ENCODE peak calls at places on chromosomes 16 and 17, in four cellular contexts. One of them, this sample, is unnamed.

GRCh38 chr17:3888343-3889171 is 4.3 kb downstream of the CAMKK1 start:
- DNase-seq in hepatocyte: peak; percentile 72
- DNase-seq in GM23248: peak; percentile 99
- DNase-seq in MM.1S: no peak
- DNase-seq in this sample: no peak

GRCh38 chr17:68238894-68239293 is 8.9 kb upstream of the AMZ2 start:
- DNase-seq in hepatocyte: no peak
- DNase-seq in GM23248: no peak
- DNase-seq in MM.1S: peak; percentile 38
- DNase-seq in this sample: peak; percentile 66

GRCh38 chr17:46794318-46794717 is 24.2 kb downstream of the WNT3 start:
- DNase-seq in hepatocyte: no peak
- DNase-seq in GM23248: no peak
- DNase-seq in MM.1S: no peak
- DNase-seq in this sample: no peak

GRCh38 chr16:14007460-14007859 is 63.7 kb upstream of the MRTFB start:
- DNase-seq in hepatocyte: no peak
- DNase-seq in GM23248: peak; percentile 83
- DNase-seq in MM.1S: no peak
- DNase-seq in this sample: no peak

GRCh38 chr16:82631701-82632685 is 5.2 kb downstream of the CDH13 start:
- DNase-seq in hepatocyte: no peak
- DNase-seq in GM23248: no peak
- DNase-seq in MM.1S: no peak
- DNase-seq in this sample: peak; percentile 74

GRCh38 chr16:9297437-9298113 is 206.1 kb downstream of the HAPSTR1 start:
- DNase-seq in hepatocyte: peak; percentile 56
- DNase-seq in GM23248: peak; percentile 29
- DNase-seq in MM.1S: peak; percentile 29
- DNase-seq in this sample: peak; percentile 43

GRCh38 chr17:7493941-7494340 is 9.8 kb downstream of the POLR2A start:
- DNase-seq in hepatocyte: no peak
- DNase-seq in GM23248: no peak
- DNase-seq in MM.1S: no peak
- DNase-seq in this sample: no peak

GRCh38 chr17:77245162-77245926 is 104.6 kb downstream of the SEC14L1 start:
- DNase-seq in hepatocyte: no peak
- DNase-seq in GM23248: no peak
- DNase-seq in MM.1S: peak; percentile 89
- DNase-seq in this sample: no peak

GRCh38 chr17:44915321-44915726 is at the start of gene GFAP:
- DNase-seq in hepatocyte: peak; percentile 4
- DNase-seq in GM23248: no peak
- DNase-seq in MM.1S: no peak
- DNase-seq in this sample: no peak

GRCh38 chr17:71625330-71625729 is 495.5 kb upstream of the SOX9 start:
- DNase-seq in hepatocyte: no peak
- DNase-seq in GM23248: no peak
- DNase-seq in MM.1S: no peak
- DNase-seq in this sample: no peak

GRCh38 chr17:80639658-80640057 is 95.0 kb downstream of the RPTOR start:
- DNase-seq in hepatocyte: no peak
- DNase-seq in GM23248: no peak
- DNase-seq in MM.1S: no peak
- DNase-seq in this sample: peak; percentile 59

GRCh38 chr16:66918803-66919568 is at the start of gene CDH16:
- DNase-seq in hepatocyte: peak; percentile 53
- DNase-seq in GM23248: no peak
- DNase-seq in MM.1S: no peak
- DNase-seq in this sample: no peak

GRCh38 chr17:74417178-74418045 is 14.5 kb upstream of the GPRC5C start:
- DNase-seq in hepatocyte: peak; percentile 68
- DNase-seq in GM23248: peak; percentile 88
- DNase-seq in MM.1S: no peak
- DNase-seq in this sample: peak; percentile 55

GRCh38 chr16:4082474-4083044 is 33.7 kb downstream of the ADCY9 start:
- DNase-seq in hepatocyte: no peak
- DNase-seq in GM23248: no peak
- DNase-seq in MM.1S: no peak
- DNase-seq in this sample: no peak

GRCh38 chr16:78444-79145 is 570 bp downstream of the MPG start:
- DNase-seq in hepatocyte: peak; percentile 67
- DNase-seq in GM23248: peak; percentile 85
- DNase-seq in MM.1S: peak; percentile 26
- DNase-seq in this sample: peak; percentile 56

DNA sequence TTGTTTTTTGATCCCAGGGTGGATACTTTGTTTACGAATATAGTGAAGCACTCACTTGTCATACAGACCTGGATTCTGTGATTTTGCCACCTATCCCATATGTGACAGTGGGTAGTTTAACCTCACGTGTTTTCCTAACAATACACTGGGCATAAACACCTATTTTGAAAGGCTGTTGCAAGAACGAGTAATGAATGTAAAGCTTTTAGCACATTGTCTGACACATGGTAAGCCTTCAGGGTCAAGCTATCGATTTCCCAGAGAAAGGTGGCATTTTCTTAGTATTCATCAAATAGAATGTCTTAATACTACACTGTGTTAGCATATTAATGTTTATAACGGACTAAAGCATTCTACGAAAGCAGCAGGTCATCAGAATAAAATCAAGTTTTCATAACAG is 1.9 kb downstream of the CHTF8 start:
- DNase-seq in hepatocyte: no peak
- DNase-seq in GM23248: no peak
- DNase-seq in MM.1S: no peak
- DNase-seq in this sample: no peak
- H3K27ac ChIP-seq in hepatocyte: no peak overlapping the region
- H3K27ac ChIP-seq in GM23248: peak overlapping the region; percentile 11
- H3K27ac ChIP-seq in MM.1S: no peak overlapping the region
- H3K27ac ChIP-seq in this sample: peak overlapping the region; percentile 89

DNA sequence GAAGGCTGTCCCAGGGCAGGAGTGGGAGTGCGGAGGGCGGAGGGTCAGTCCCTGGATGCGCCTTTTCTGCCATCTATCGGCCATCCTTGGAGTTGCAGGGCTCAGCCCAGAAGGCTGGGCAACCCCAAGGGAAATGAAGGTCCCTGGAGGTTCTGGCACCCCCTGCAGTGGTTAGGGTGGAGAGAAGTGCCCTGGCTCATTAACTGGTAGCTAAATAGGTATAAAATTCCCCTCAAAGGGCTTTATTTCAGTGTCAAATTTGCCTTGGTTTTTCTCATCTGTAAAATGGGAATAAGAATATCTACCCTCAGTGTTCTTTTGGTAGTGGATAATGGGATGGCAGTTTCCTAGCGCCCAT is 22.4 kb downstream of the C17orf75 start:
- DNase-seq in hepatocyte: peak; percentile 79
- DNase-seq in GM23248: peak; percentile 72
- DNase-seq in MM.1S: peak; percentile 66
- DNase-seq in this sample: peak; percentile 90
- H3K9me2 ChIP-seq in hepatocyte: no peaks in the 10 kb centered on the region
- H3K9me2 ChIP-seq in GM23248: no peaks in the 10 kb centered on the region
- H3K9me2 ChIP-seq in MM.1S: no peaks in the 10 kb centered on the region
- H3K9me2 ChIP-seq in this sample: no peaks in the 10 kb centered on the region

GRCh38 chr16:56967733-56968132 is 6.0 kb downstream of the CETP start:
- DNase-seq in hepatocyte: no peak
- DNase-seq in GM23248: peak; percentile 31
- DNase-seq in MM.1S: no peak
- DNase-seq in this sample: no peak
- H3K4me1 ChIP-seq in hepatocyte: no peaks in the 10 kb centered on the region
- H3K4me1 ChIP-seq in GM23248: peaks cover 25% of the 10 kb centered on the region
- H3K4me1 ChIP-seq in MM.1S: no peaks in the 10 kb centered on the region
- H3K4me1 ChIP-seq in this sample: peaks cover 46% of the 10 kb centered on the region

GRCh38 chr17:43619696-43620095 is 42.0 kb downstream of the MEOX1 start:
- DNase-seq in hepatocyte: no peak
- DNase-seq in GM23248: no peak
- DNase-seq in MM.1S: no peak
- DNase-seq in this sample: no peak
- H3K27ac ChIP-seq in hepatocyte: no peak overlapping the region
- H3K27ac ChIP-seq in GM23248: no peak overlapping the region
- H3K27ac ChIP-seq in MM.1S: no peak overlapping the region
- H3K27ac ChIP-seq in this sample: no peak overlapping the region

DNA sequence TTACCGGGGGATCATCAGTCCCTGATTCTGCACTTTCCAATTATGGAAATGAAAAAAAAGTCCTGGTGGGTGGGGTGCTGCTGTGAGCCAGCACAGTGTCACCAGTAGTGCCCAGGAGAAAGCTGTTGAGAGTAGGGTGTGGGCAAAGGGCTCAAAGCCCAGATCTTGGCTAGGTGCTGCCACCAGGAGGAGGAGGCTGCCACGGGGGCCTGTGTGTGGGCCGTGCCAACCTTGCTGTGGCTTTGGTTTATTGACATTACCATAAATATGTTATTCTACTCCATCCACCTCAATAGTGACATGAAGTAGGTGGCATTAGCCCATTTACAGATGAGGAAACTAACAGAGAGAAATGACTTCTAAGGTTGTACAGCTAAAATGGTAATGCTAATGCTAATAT is 6.7 kb upstream of the PRPSAP2 start:
- DNase-seq in hepatocyte: no peak
- DNase-seq in GM23248: no peak
- DNase-seq in MM.1S: no peak
- DNase-seq in this sample: peak; percentile 64
- H3K9me2 ChIP-seq in hepatocyte: no peaks in the 10 kb centered on the region
- H3K9me2 ChIP-seq in GM23248: no peaks in the 10 kb centered on the region
- H3K9me2 ChIP-seq in MM.1S: no peaks in the 10 kb centered on the region
- H3K9me2 ChIP-seq in this sample: no peaks in the 10 kb centered on the region

GRCh38 chr16:81445926-81446317 is 1.3 kb downstream of the CMIP start:
- DNase-seq in hepatocyte: no peak
- DNase-seq in GM23248: peak; percentile 45
- DNase-seq in MM.1S: no peak
- DNase-seq in this sample: no peak

GRCh38 chr16:81446318-81447275 is 2.0 kb downstream of the CMIP start:
- DNase-seq in hepatocyte: peak; percentile 52
- DNase-seq in GM23248: peak; percentile 78
- DNase-seq in MM.1S: no peak
- DNase-seq in this sample: no peak

GRCh38 chr16:81444448-81445121 is at the start of gene CMIP:
- DNase-seq in hepatocyte: peak; percentile 96
- DNase-seq in GM23248: peak; percentile 96
- DNase-seq in MM.1S: peak; percentile 76
- DNase-seq in this sample: peak; percentile 90

GRCh38 chr16:81443688-81444447 is 740 bp upstream of the CMIP start:
- DNase-seq in hepatocyte: no peak
- DNase-seq in GM23248: no peak
- DNase-seq in MM.1S: no peak
- DNase-seq in this sample: no peak

GRCh38 chr16:81445143-81445922 is 725 bp downstream of the CMIP start:
- DNase-seq in hepatocyte: peak; percentile 74
- DNase-seq in GM23248: peak; percentile 75
- DNase-seq in MM.1S: peak; percentile 38
- DNase-seq in this sample: peak; percentile 67
- H3K4me1 ChIP-seq in hepatocyte: peaks cover 37% of the 10 kb centered on the region
- H3K4me1 ChIP-seq in GM23248: peaks cover 6% of the 10 kb centered on the region
- H3K4me1 ChIP-seq in MM.1S: no peaks in the 10 kb centered on the region
- H3K4me1 ChIP-seq in this sample: peaks cover 16% of the 10 kb centered on the region